ENCODE peak calls at places on chromosomes 7 and 10, in six cellular contexts. N is vagina; Q is cardiac fibroblast; C is activated T-cell treated with anti-CD3 and anti-CD28 coated beads, Interleukin-2, amount 50 U/mL, for 48 hours; X is SW480; P is Caco-2. R is an unnamed sample.

GRCh38 chr7:134694299-134694698 is 47.6 kb downstream of the BPGM start:
- DNase-seq in N (no peak), Q (no peak), C (no peak), X (no peak), P (no peak), R (no peak)

GRCh38 chr7:40544932-40545331 is 410.1 kb downstream of the SUGCT start:
- DNase-seq in N (no peak), Q (peak), C (no peak), X (no peak), P (no peak), R (no peak)

GRCh38 chr7:93575555-93576397 is 1.3 kb upstream of the CALCR start:
- DNase-seq in N (no peak), Q (no peak), C (no peak), X (no peak), P (no peak), R (no peak)

GRCh38 chr7:40301486-40302065 is 166.8 kb downstream of the SUGCT start:
- DNase-seq in N (no peak), Q (no peak), C (no peak), X (no peak), P (no peak), R (no peak)

GRCh38 chr10:123999261-123999660 is 94.1 kb downstream of the CHST15 start:
- DNase-seq in N (peak), Q (no peak), C (peak), X (no peak), P (no peak), R (no peak)

GRCh38 chr7:50315739-50316671 is 11.5 kb downstream of the IKZF1 start:
- DNase-seq in N (no peak), Q (no peak), C (peak), X (no peak), P (no peak), R (no peak)

GRCh38 chr7:142431491-142431890 is 173.6 kb upstream of the PRSS58 start:
- DNase-seq in N (no peak), Q (no peak), C (no peak), X (no peak), P (no peak), R (no peak)

GRCh38 chr7:106772655-106773108 is 92.4 kb upstream of the PIK3CG start:
- DNase-seq in N (no peak), Q (peak), C (no peak), X (no peak), P (no peak), R (no peak)

GRCh38 chr7:1055084-1055450 is 10.7 kb downstream of the GPR146 start:
- DNase-seq in N (no peak), Q (peak), C (peak), X (no peak), P (no peak), R (no peak)

GRCh38 chr7:17099083-17099973 is 199.1 kb upstream of the AHR start:
- DNase-seq in N (no peak), Q (peak), C (no peak), X (peak), P (peak), R (no peak)

GRCh38 chr7:117247809-117248208 is 75.0 kb downstream of the WNT2 start:
- DNase-seq in N (no peak), Q (no peak), C (no peak), X (no peak), P (no peak), R (no peak)

GRCh38 chr7:98802088-98802780 is 67.6 kb downstream of the TMEM130 start:
- DNase-seq in N (no peak), Q (peak), C (no peak), X (peak), P (no peak), R (no peak)

R was measured in caudate nucleus.